ENCODE peak calls at places on chromosomes 13 and 19, in six cellular contexts. U, D, Q, W, L and R are unnamed samples.

GRCh38 chr13:108777421-108778420 is 148.3 kb downstream of the MYO16 start:
- DNase-seq in W (no peak), Q (no peak), U (no peak), D (no peak), L (no peak), R (no peak)

GRCh38 chr19:32475393-32475792 is 69.8 kb downstream of the DPY19L3 start:
- DNase-seq in U (no peak), Q (no peak), W (no peak), L (no peak), D (no peak), R (no peak)

GRCh38 chr19:18594096-18594823 is 5.7 kb downstream of the REX1BD start:
- DNase-seq in L (peak; percentile 87), Q (peak; percentile 87), W (peak; percentile 85), D (no peak), U (peak; percentile 69), R (peak; percentile 86)

GRCh38 chr19:5396963-5397362 is 56.4 kb upstream of the PTPRS start:
- DNase-seq in Q (no peak), W (no peak), D (no peak), U (no peak), L (no peak), R (no peak)

GRCh38 chr13:112831801-112832200 is 137.2 kb upstream of the MCF2L start:
- DNase-seq in L (no peak), W (no peak), Q (no peak), U (no peak), D (no peak), R (no peak)

GRCh38 chr19:36246006-36246391 is 31.1 kb downstream of the ZNF146 start:
- DNase-seq in D (no peak), U (no peak), W (no peak), L (no peak), Q (no peak), R (no peak)

GRCh38 chr19:5503598-5503997 is 48.4 kb downstream of the ZNRF4 start:
- DNase-seq in W (no peak), L (no peak), Q (no peak), U (no peak), D (no peak), R (no peak)

GRCh38 chr13:113291997-113292862 is 4.8 kb upstream of the LAMP1 start:
- DNase-seq in L (peak; percentile 28), W (no peak), Q (peak; percentile 80), U (no peak), D (no peak), R (no peak)

GRCh38 chr19:29662604-29663404 is 2.5 kb upstream of the PLEKHF1 start:
- DNase-seq in W (peak; percentile 82), L (peak; percentile 82), Q (peak; percentile 80), D (no peak), U (peak; percentile 60), R (peak; percentile 93)

GRCh38 chr19:19049406-19049805 is 14.4 kb upstream of the SLC25A42 start:
- DNase-seq in Q (no peak), U (no peak), L (no peak), W (no peak), D (no peak), R (no peak)

GRCh38 chr19:611506-611869 is 21.8 kb downstream of the HCN2 start:
- DNase-seq in Q (no peak), W (no peak), U (no peak), D (no peak), L (no peak), R (no peak)

GRCh38 chr19:14167594-14168138 is 31.3 kb upstream of the ASF1B start:
- DNase-seq in W (no peak), D (no peak), L (no peak), U (no peak), Q (no peak), R (no peak)

GRCh38 chr19:39296055-39296645 is at the start of gene IFNL1:
- DNase-seq in Q (no peak), W (no peak), D (no peak), L (no peak), U (no peak), R (no peak)

GRCh38 chr13:104006625-104007061 is 940.4 kb upstream of the SLC10A2 start:
- DNase-seq in U (no peak), Q (no peak), W (no peak), D (no peak), L (no peak), R (no peak)

GRCh38 chr13:40060318-40061007 is 405.0 kb downstream of the COG6 start:
- DNase-seq in Q (peak; percentile 79), D (no peak), W (peak; percentile 80), L (peak; percentile 82), U (peak; percentile 96), R (no peak)

GRCh38 chr13:86757236-86757978 is 913.8 kb upstream of the SLITRK5 start:
- DNase-seq in U (no peak), D (no peak), L (no peak), Q (no peak), W (no peak), R (no peak)

GRCh38 chr13:30107536-30108136 is 199.7 kb downstream of the KATNAL1 start:
- DNase-seq in U (no peak), D (no peak), Q (no peak), L (no peak), W (no peak), R (no peak)

GRCh38 chr13:41457589-41458186 is 338 bp downstream of the RGCC start:
- DNase-seq in U (no peak), L (no peak), D (no peak), Q (peak; percentile 57), W (no peak), R (no peak)

GRCh38 chr19:46388311-46389095 is 24.9 kb downstream of the CCDC8 start:
- DNase-seq in L (no peak), U (no peak), Q (no peak), W (no peak), D (no peak), R (no peak)

GRCh38 chr13:36858285-36858684 is 39.3 kb downstream of the RFXAP start:
- DNase-seq in Q (no peak), D (peak; percentile 12), U (no peak), L (no peak), W (no peak), R (no peak)

DNA sequence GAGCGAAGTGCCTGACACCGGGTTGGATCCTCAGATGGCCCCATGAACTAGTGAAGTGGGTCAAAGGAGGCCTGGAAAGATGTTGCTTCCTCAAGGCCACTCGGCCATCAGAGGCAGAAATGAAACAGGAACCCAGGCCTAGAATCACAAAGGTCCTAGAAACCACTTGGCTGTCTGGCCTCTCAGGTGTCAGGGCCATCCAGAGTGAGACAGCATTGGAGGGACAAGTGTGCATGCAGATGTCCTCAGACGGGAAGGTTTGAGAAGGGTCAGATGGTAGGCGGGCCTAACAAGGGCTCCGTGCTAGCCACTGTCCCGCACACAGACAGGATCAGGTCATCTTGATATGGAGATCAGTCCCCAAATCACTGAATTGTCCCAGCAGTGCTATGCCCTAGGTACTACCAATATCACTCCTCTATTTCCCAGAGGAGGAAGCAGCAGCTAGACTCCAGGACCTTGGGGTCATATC is 14.3 kb downstream of the CCDC97 start:
- DNase-seq in L (no peak), Q (peak; percentile 41), W (no peak), D (no peak), U (no peak), R (no peak)
- H3K4me1 ChIP-seq in L (peaks cover 46% of the 10 kb centered on the region), Q (peaks cover 59% of the 10 kb centered on the region), W (peaks cover 36% of the 10 kb centered on the region), D (peaks cover 51% of the 10 kb centered on the region), U (peaks cover 46% of the 10 kb centered on the region), R (peaks cover 75% of the 10 kb centered on the region)

GRCh38 chr19:41431426-41432386 is 4.5 kb upstream of the B3GNT8 start:
- DNase-seq in U (no peak), D (no peak), Q (peak; percentile 68), W (no peak), L (no peak), R (no peak)
- TF ChIP-seq CTCF in U (peak; percentile 16), D (peak; percentile 16), Q (peak; percentile 40), W (no peak), L (no peak), R (no peak)

GRCh38 chr19:16890461-16891184 is 1.8 kb downstream of the F2RL3 start:
- DNase-seq in U (no peak), L (no peak), W (no peak), D (no peak), Q (no peak), R (no peak)

GRCh38 chr19:16891696-16892382 is 3.0 kb downstream of the F2RL3 start:
- DNase-seq in L (no peak), U (no peak), D (no peak), Q (no peak), W (no peak), R (no peak)

GRCh38 chr19:16888629-16889371 is at the start of gene F2RL3:
- DNase-seq in Q (peak; percentile 77), W (peak; percentile 57), U (no peak), D (no peak), L (peak; percentile 70), R (peak; percentile 33)

GRCh38 chr19:16889429-16889882 is 657 bp downstream of the F2RL3 start:
- DNase-seq in W (no peak), U (no peak), D (no peak), L (no peak), Q (peak; percentile 70), R (no peak)

GRCh38 chr19:16889883-16890460 is 1.2 kb downstream of the F2RL3 start:
- DNase-seq in Q (peak; percentile 48), L (no peak), W (no peak), D (no peak), U (no peak), R (no peak)
- H3K27ac ChIP-seq in Q (no peak overlapping the region), L (peak overlapping the region; percentile 67), W (no peak overlapping the region), D (no peak overlapping the region), U (peak overlapping the region; percentile 34), R (no peak overlapping the region)

DNA sequence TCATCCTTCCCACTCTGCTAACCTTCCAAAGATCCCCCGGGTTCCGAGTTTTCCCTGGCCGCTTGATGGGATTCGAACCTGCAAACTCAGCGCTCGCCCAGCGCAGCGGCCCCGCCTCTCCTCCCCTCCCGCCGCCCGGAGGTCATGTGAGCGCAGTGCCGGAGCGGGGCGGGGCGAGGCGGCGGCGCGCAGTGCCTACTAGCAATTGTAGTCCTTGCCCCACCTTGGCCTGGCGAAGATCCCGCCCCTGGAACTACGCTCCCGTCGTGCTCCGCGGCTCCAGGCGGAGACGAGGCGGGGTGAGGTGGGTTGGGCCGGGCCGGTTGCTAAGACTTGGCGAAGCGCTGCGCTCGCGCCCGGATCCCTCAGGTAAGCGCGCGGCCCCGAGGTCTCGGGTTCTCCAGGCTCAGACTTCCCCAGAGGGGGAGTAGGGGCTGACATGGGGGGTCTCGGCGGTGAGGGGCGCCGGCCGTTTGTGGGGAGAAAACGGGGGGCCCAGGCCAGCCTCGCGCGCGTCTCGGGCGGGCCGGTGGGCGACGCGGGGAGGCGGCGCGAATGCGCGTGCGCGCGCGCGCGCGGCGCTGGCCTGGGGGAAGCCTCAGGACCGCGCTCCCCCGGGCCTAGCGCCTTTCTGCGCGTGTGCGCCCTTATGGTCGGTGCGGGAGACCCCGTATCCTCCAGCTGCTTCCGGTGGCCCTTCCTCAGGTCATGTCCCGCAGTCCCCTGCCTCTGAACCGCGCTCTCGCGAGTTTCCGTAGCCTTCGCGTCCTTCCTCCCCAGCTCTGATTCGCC is at the start of the genes ADAT3 and SCAMP4:
- DNase-seq in L (peak; percentile 99), W (peak; percentile 99), U (peak; percentile 99), D (peak; percentile 84), Q (peak; percentile 100), R (peak; percentile 99)
- H3K4me1 ChIP-seq in L (peaks cover 7% of the 10 kb centered on the region), W (peaks cover 19% of the 10 kb centered on the region), U (peaks cover 67% of the 10 kb centered on the region), D (peaks cover 17% of the 10 kb centered on the region), Q (peaks cover 8% of the 10 kb centered on the region), R (peaks cover 8% of the 10 kb centered on the region)

GRCh38 chr19:34244611-34245299 is 9.6 kb upstream of the GARRE1 start:
- DNase-seq in Q (no peak), W (no peak), D (no peak), L (no peak), U (no peak), R (no peak)
- TF ChIP-seq CTCF in Q (no peak), W (no peak), D (no peak), L (no peak), U (no peak), R (no peak)